ENCODE peak calls at places on chromosomes 3 and 15, in nine cellular contexts. M is heart left ventricle, V is body of pancreas, E is GM12891, D is transverse colon, W is HCT116, O is K562, T is lower leg skin, I is endothelial cell of umbilical vein. Q is an unnamed sample.
A peak's percentile ranks its signal among the peaks of the same experiment; 100 is the strongest.

GRCh38 chr15:92612891-92613290 is 42.7 kb downstream of the FAM174B start:
- DNase-seq in M (no peak), V (peak; percentile 5), E (no peak), D (no peak), W (no peak), O (no peak), T (peak; percentile 68), I (no peak), Q (no peak)

GRCh38 chr15:68749365-68750141 is 71.1 kb downstream of the ANP32A start:
- DNase-seq in M (peak; percentile 38), V (no peak), E (no peak), D (no peak), W (no peak), O (no peak), T (no peak), I (no peak), Q (no peak)

GRCh38 chr3:65658398-65658797 is 380.3 kb downstream of the MAGI1 start:
- DNase-seq in M (no peak), V (no peak), E (no peak), D (no peak), W (no peak), O (no peak), T (no peak), I (no peak), Q (no peak)

GRCh38 chr3:51669241-51670052 is 1.6 kb upstream of the TEX264 start:
- DNase-seq in M (peak; percentile 86), V (peak; percentile 90), E (peak; percentile 60), D (peak; percentile 93), W (peak; percentile 75), O (peak; percentile 83), T (peak; percentile 97), I (peak; percentile 86), Q (peak; percentile 76)

GRCh38 chr3:39808467-39809180 is 785 bp upstream of the MYRIP start:
- DNase-seq in M (no peak), V (peak; percentile 38), E (no peak), D (no peak), W (no peak), O (peak; percentile 3), T (no peak), I (peak; percentile 64), Q (no peak)

GRCh38 chr15:70547846-70548487 is 215.4 kb downstream of the UACA start:
- DNase-seq in M (no peak), V (no peak), E (no peak), D (no peak), W (no peak), O (no peak), T (no peak), I (no peak), Q (no peak)

GRCh38 chr3:20683912-20684311 is 497.9 kb upstream of the SGO1 start:
- DNase-seq in M (peak; percentile 26), V (no peak), E (no peak), D (no peak), W (no peak), O (no peak), T (no peak), I (peak; percentile 28), Q (no peak)

GRCh38 chr3:115931581-115931980 is 308.3 kb downstream of the GAP43 start:
- DNase-seq in M (no peak), V (no peak), E (no peak), D (no peak), W (no peak), O (no peak), T (no peak), I (no peak), Q (no peak)

GRCh38 chr3:177338697-177339219 is 141.5 kb upstream of the TBL1XR1 start:
- DNase-seq in M (no peak), V (no peak), E (no peak), D (no peak), W (no peak), O (peak; percentile 91), T (no peak), I (peak; percentile 52), Q (no peak)

GRCh38 chr3:196670335-196670734 is 30.8 kb downstream of the NRROS start:
- DNase-seq in M (no peak), V (no peak), E (no peak), D (no peak), W (no peak), O (no peak), T (no peak), I (peak; percentile 13), Q (no peak)

GRCh38 chr3:181823716-181824115 is 112.0 kb downstream of the SOX2 start:
- DNase-seq in M (no peak), V (no peak), E (no peak), D (no peak), W (no peak), O (no peak), T (no peak), I (no peak), Q (no peak)

GRCh38 chr3:38805765-38806386 is 10.1 kb downstream of the SCN10A start:
- DNase-seq in M (no peak), V (peak; percentile 36), E (peak; percentile 18), D (peak; percentile 18), W (peak; percentile 46), O (peak; percentile 87), T (no peak), I (peak; percentile 74), Q (peak; percentile 5)

GRCh38 chr3:103393395-103394186 is 958.8 kb downstream of the ZPLD1 start:
- DNase-seq in M (no peak), V (no peak), E (no peak), D (no peak), W (no peak), O (no peak), T (no peak), I (no peak), Q (no peak)

GRCh38 chr3:50204804-50205718 is at the start of gene SLC38A3:
- DNase-seq in M (no peak), V (peak; percentile 75), E (no peak), D (no peak), W (no peak), O (no peak), T (no peak), I (peak; percentile 31), Q (no peak)

GRCh38 chr15:35362195-35362829 is 183.7 kb downstream of the DPH6 start:
- DNase-seq in M (no peak), V (no peak), E (no peak), D (no peak), W (no peak), O (no peak), T (no peak), I (no peak), Q (no peak)

GRCh38 chr3:111649180-111649579 is 54.0 kb upstream of the ZBED2 start:
- DNase-seq in M (no peak), V (no peak), E (no peak), D (no peak), W (no peak), O (no peak), T (no peak), I (peak; percentile 8), Q (no peak)

GRCh38 chr15:87746333-87746732 is 510.2 kb downstream of the NTRK3 start:
- DNase-seq in M (no peak), V (no peak), E (no peak), D (no peak), W (no peak), O (no peak), T (no peak), I (no peak), Q (no peak)

GRCh38 chr15:40274350-40275274 is 8.3 kb downstream of the ANKRD63 start:
- DNase-seq in M (peak; percentile 85), V (peak; percentile 80), E (peak; percentile 86), D (peak; percentile 86), W (peak; percentile 56), O (peak; percentile 91), T (peak; percentile 94), I (peak; percentile 82), Q (no peak)

GRCh38 chr3:119514637-119515036 is 16.3 kb downstream of the TIMMDC1 start:
- DNase-seq in M (no peak), V (no peak), E (no peak), D (no peak), W (no peak), O (no peak), T (no peak), I (no peak), Q (no peak)

GRCh38 chr3:156826896-156827882 is 1.0 kb downstream of the LEKR1 start:
- DNase-seq in M (no peak), V (no peak), E (no peak), D (no peak), W (no peak), O (no peak), T (no peak), I (no peak), Q (no peak)

GRCh38 chr3:156825795-156826143 is 384 bp upstream of the LEKR1 start:
- DNase-seq in M (no peak), V (no peak), E (no peak), D (no peak), W (no peak), O (no peak), T (no peak), I (no peak), Q (no peak)

GRCh38 chr3:156820687-156821070 is 5.5 kb upstream of the LEKR1 start:
- DNase-seq in M (no peak), V (no peak), E (no peak), D (no peak), W (no peak), O (no peak), T (no peak), I (peak; percentile 48), Q (no peak)

GRCh38 chr3:156831006-156831405 is 4.9 kb downstream of the LEKR1 start:
- DNase-seq in M (no peak), V (no peak), E (no peak), D (no peak), W (no peak), O (no peak), T (no peak), I (no peak), Q (no peak)

GRCh38 chr3:156826144-156826895 is at the start of gene LEKR1:
- DNase-seq in M (peak; percentile 91), V (peak; percentile 86), E (peak; percentile 74), D (peak; percentile 92), W (peak; percentile 93), O (peak; percentile 91), T (peak; percentile 95), I (peak; percentile 89), Q (peak; percentile 81)
- TF ChIP-seq POLR2A in M (peak; percentile 72), V (peak; percentile 95), E (peak; percentile 35), D (peak; percentile 87), W (peak; percentile 59), O (peak; percentile 96), T (no peak), I (peak; percentile 53), Q (peak; percentile 71)

GRCh38 chr3:168671091-168671490 is 575.4 kb upstream of the GOLIM4 start:
- DNase-seq in M (no peak), V (no peak), E (no peak), D (peak; percentile 51), W (no peak), O (no peak), T (no peak), I (no peak), Q (no peak)
- TF ChIP-seq POLR2A in M (no peak), V (no peak), E (no peak), D (no peak), W (no peak), O (no peak), T (no peak), I (no peak), Q (no peak)

GRCh38 chr15:85618956-85619491 is 175.7 kb downstream of the KLHL25 start:
- DNase-seq in M (peak; percentile 84), V (peak; percentile 44), E (no peak), D (peak; percentile 50), W (no peak), O (no peak), T (peak; percentile 95), I (peak; percentile 96), Q (peak; percentile 34)
- TF ChIP-seq POLR2A in M (peak; percentile 56), V (peak; percentile 29), E (peak; percentile 43), D (peak; percentile 51), W (no peak), O (no peak), T (no peak), I (no peak), Q (no peak)

GRCh38 chr3:188544012-188544411 is 390.1 kb downstream of the LPP start:
- DNase-seq in M (no peak), V (no peak), E (no peak), D (no peak), W (no peak), O (no peak), T (no peak), I (no peak), Q (no peak)
- TF ChIP-seq POLR2A in M (no peak), V (no peak), E (no peak), D (no peak), W (no peak), O (no peak), T (no peak), I (no peak), Q (no peak)

Q was measured in H54.